ENCODE peak calls at places on chromosome 18, in nine cellular contexts. O, K, I, T, Q, R, U, M and X are unnamed samples.

GRCh38 chr18:60446821-60447220 is 74.2 kb upstream of the MC4R start:
- DNase-seq in O (no peak), K (no peak), U (no peak), Q (no peak), T (no peak), R (no peak), I (no peak), M (peak), X (no peak)

GRCh38 chr18:23105030-23105429 is 30.3 kb upstream of the CABLES1 start:
- DNase-seq in I (no peak), T (no peak), R (no peak), U (no peak), Q (no peak), M (no peak), K (no peak), O (no peak), X (no peak)

GRCh38 chr18:58625839-58626238 is 3.1 kb downstream of the ALPK2 start:
- DNase-seq in I (no peak), O (no peak), M (no peak), K (no peak), Q (no peak), T (no peak), R (no peak), U (no peak), X (no peak)

GRCh38 chr18:8005870-8006269 is 438.8 kb downstream of the PTPRM start:
- DNase-seq in R (no peak), T (no peak), I (no peak), M (no peak), K (no peak), Q (no peak), O (no peak), U (no peak), X (no peak)

GRCh38 chr18:45014047-45014501 is 333.4 kb downstream of the SETBP1 start:
- DNase-seq in O (peak), Q (no peak), I (no peak), R (no peak), U (no peak), K (no peak), T (no peak), M (peak), X (peak)

GRCh38 chr18:42559292-42559691 is 556.2 kb downstream of the RIT2 start:
- DNase-seq in Q (no peak), T (no peak), R (no peak), O (no peak), I (no peak), U (no peak), M (no peak), K (no peak), X (no peak)

GRCh38 chr18:42365550-42365949 is 410.5 kb downstream of the PIK3C3 start:
- DNase-seq in I (no peak), T (no peak), K (no peak), O (no peak), R (no peak), U (no peak), Q (no peak), M (no peak), X (no peak)

GRCh38 chr18:58313491-58314032 is 269.5 kb downstream of the NEDD4L start:
- DNase-seq in U (no peak), I (no peak), M (no peak), O (no peak), K (no peak), R (no peak), T (no peak), Q (peak), X (no peak)

GRCh38 chr18:49788327-49788908 is 24.9 kb downstream of the ACAA2 start:
- DNase-seq in R (no peak), O (no peak), U (peak), I (no peak), M (no peak), K (peak), Q (no peak), T (no peak), X (no peak)

GRCh38 chr18:461762-462161 is 38.7 kb downstream of the COLEC12 start:
- DNase-seq in K (no peak), Q (no peak), U (no peak), O (no peak), I (no peak), T (no peak), R (no peak), M (no peak), X (no peak)

GRCh38 chr18:49668583-49669290 is 106.9 kb downstream of the LIPG start:
- DNase-seq in K (no peak), U (no peak), T (peak), I (no peak), R (no peak), O (no peak), Q (peak), M (peak), X (no peak)

GRCh38 chr18:10317864-10318685 is 136.4 kb upstream of the APCDD1 start:
- DNase-seq in Q (no peak), R (no peak), K (no peak), M (no peak), O (no peak), T (no peak), I (no peak), U (no peak), X (no peak)

GRCh38 chr18:23211146-23211545 is 75.9 kb downstream of the CABLES1 start:
- DNase-seq in O (no peak), M (no peak), T (no peak), U (no peak), K (no peak), I (no peak), Q (no peak), R (no peak), X (no peak)

GRCh38 chr18:63788447-63789096 is 13.4 kb downstream of the SERPINB7 start:
- DNase-seq in Q (no peak), I (no peak), K (peak), U (peak), O (no peak), R (peak), M (peak), T (no peak), X (peak)

GRCh38 chr18:76356666-76357065 is 138.4 kb downstream of the ZNF516 start:
- DNase-seq in R (no peak), K (no peak), I (no peak), M (no peak), Q (no peak), T (no peak), U (no peak), O (no peak), X (no peak)